ENCODE peak calls at places on chromosome 18, in ten cellular contexts. W, P, X, L, I, B, H, F, E and U are unnamed samples.

GRCh38 chr18:7908686-7909299 is 341.7 kb downstream of the PTPRM start:
- DNase-seq in W (no peak), P (peak; percentile 8), X (no peak), L (no peak), I (no peak), B (no peak), H (no peak), F (no peak), E (no peak), U (no peak)

GRCh38 chr18:49560277-49561126 is 1.4 kb upstream of the LIPG start:
- DNase-seq in W (no peak), P (peak; percentile 54), X (no peak), L (no peak), I (no peak), B (no peak), H (no peak), F (no peak), E (peak; percentile 43), U (no peak)

GRCh38 chr18:7946724-7947377 is 379.7 kb downstream of the PTPRM start:
- DNase-seq in W (no peak), P (no peak), X (no peak), L (peak; percentile 46), I (peak; percentile 94), B (no peak), H (peak; percentile 36), F (no peak), E (no peak), U (no peak)

GRCh38 chr18:74836296-74837139 is 238.8 kb downstream of the ZNF407 start:
- DNase-seq in W (no peak), P (peak; percentile 20), X (no peak), L (peak; percentile 24), I (peak; percentile 20), B (no peak), H (no peak), F (no peak), E (no peak), U (no peak)

GRCh38 chr18:9135081-9135911 is 1.3 kb upstream of the ANKRD12 start:
- DNase-seq in W (no peak), P (no peak), X (no peak), L (no peak), I (no peak), B (no peak), H (no peak), F (no peak), E (no peak), U (no peak)

GRCh38 chr18:3498705-3499451 is 48.9 kb downstream of the TGIF1 start:
- DNase-seq in W (no peak), P (peak; percentile 25), X (no peak), L (peak; percentile 41), I (peak; percentile 44), B (no peak), H (no peak), F (peak; percentile 53), E (peak; percentile 12), U (no peak)

GRCh38 chr18:75131455-75132000 is 77.4 kb downstream of the PTGR3 start:
- DNase-seq in W (no peak), P (no peak), X (peak; percentile 55), L (no peak), I (no peak), B (no peak), H (no peak), F (no peak), E (no peak), U (no peak)

GRCh38 chr18:13178976-13179375 is 39.6 kb upstream of the LDLRAD4 start:
- DNase-seq in W (no peak), P (no peak), X (no peak), L (no peak), I (no peak), B (no peak), H (no peak), F (no peak), E (no peak), U (no peak)

GRCh38 chr18:79581911-79582310 is 97.7 kb upstream of the CTDP1 start:
- DNase-seq in W (no peak), P (peak; percentile 2), X (no peak), L (no peak), I (no peak), B (peak; percentile 10), H (no peak), F (no peak), E (no peak), U (no peak)

GRCh38 chr18:79578396-79579260 is 101.0 kb upstream of the CTDP1 start:
- DNase-seq in W (no peak), P (peak; percentile 56), X (no peak), L (peak; percentile 23), I (no peak), B (peak; percentile 30), H (no peak), F (peak; percentile 41), E (no peak), U (no peak)

GRCh38 chr18:79579807-79580480 is 99.7 kb upstream of the CTDP1 start:
- DNase-seq in W (no peak), P (peak; percentile 1), X (no peak), L (peak; percentile 16), I (no peak), B (peak; percentile 28), H (no peak), F (peak; percentile 40), E (no peak), U (no peak)

GRCh38 chr18:79581406-79581805 is 98.2 kb upstream of the CTDP1 start:
- DNase-seq in W (no peak), P (peak; percentile 1), X (no peak), L (peak; percentile 9), I (no peak), B (peak; percentile 21), H (no peak), F (no peak), E (no peak), U (no peak)

DNA sequence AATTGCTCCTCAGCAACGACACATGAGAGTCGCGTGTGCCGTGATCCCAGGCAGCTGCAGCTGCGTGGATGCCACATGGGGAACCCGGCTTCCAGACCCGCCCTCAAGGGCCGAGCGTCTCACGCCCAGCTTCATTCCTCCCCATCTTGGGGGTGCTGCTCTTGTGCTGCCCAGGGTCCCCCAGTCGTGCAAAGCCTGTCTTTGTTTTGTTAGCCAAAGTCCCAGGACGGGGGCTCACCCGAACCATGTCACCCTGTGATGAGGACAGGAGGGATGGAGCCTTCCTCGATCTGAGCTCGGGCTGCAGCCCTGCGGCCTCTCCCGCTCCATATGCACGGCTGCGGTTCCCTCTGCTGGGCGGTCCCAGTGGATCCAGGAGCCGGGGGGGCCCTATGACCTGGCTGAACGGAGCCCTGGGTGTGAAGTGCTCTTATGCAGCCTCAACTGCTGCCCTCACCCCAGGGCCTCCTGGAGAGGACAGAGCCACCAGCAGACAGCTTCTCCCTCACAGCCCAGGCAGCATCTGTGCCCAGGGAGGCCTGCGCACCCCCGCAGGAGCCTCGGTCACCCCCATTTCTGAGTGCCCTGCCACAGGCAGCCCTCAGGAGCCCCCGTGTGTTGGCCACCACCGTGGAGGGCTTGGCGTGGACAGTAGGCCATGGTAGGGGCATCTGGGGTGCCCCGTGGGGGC is 99.0 kb upstream of the CTDP1 start:
- DNase-seq in W (no peak), P (peak; percentile 2), X (no peak), L (no peak), I (no peak), B (peak; percentile 22), H (no peak), F (peak; percentile 35), E (no peak), U (no peak)
- H3K4me1 ChIP-seq in W (no peaks in the 10 kb centered on the region), P (peaks cover 33% of the 10 kb centered on the region), X (no peaks in the 10 kb centered on the region), L (peaks cover 20% of the 10 kb centered on the region), I (no peaks in the 10 kb centered on the region), B (peaks cover 11% of the 10 kb centered on the region), H (no peaks in the 10 kb centered on the region), F (no peaks in the 10 kb centered on the region), E (peaks cover 13% of the 10 kb centered on the region), U (no peaks in the 10 kb centered on the region)

GRCh38 chr18:11946756-11947155 is 34.6 kb upstream of the IMPA2 start:
- DNase-seq in W (no peak), P (peak; percentile 37), X (no peak), L (peak; percentile 35), I (peak; percentile 68), B (no peak), H (no peak), F (no peak), E (no peak), U (no peak)
- H3K27ac ChIP-seq in W (no peak overlapping the region), P (peak overlapping the region; percentile 99), X (peak overlapping the region; percentile 98), L (no peak overlapping the region), I (peak overlapping the region; percentile 62), B (peak overlapping the region; percentile 94), H (peak overlapping the region; percentile 96), F (no peak overlapping the region), E (peak overlapping the region; percentile 72), U (no peak overlapping the region)

DNA sequence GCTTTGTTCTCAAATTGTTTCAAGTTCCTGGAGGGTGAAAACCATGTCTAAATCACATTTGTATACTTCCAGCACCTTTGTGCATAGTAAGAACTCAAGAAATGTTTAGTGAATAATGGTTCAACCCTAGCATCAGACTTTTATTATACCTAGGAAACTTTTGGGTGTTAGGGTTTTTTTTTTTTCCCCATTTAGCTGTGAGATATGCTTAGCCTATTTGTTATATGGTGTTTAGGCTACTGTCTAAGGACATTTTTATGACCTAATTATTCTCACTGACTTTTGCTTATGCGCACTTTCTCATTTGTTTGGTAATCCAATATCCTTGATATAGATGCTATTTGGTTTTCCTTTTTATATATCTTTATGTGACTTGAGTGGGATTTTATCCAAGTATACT is 164.7 kb downstream of the PHLPP1 start:
- DNase-seq in W (no peak), P (no peak), X (no peak), L (no peak), I (no peak), B (no peak), H (no peak), F (no peak), E (no peak), U (no peak)
- H3K4me1 ChIP-seq in W (no peaks in the 10 kb centered on the region), P (peaks cover 6% of the 10 kb centered on the region), X (no peaks in the 10 kb centered on the region), L (no peaks in the 10 kb centered on the region), I (peaks cover 11% of the 10 kb centered on the region), B (no peaks in the 10 kb centered on the region), H (peaks cover 25% of the 10 kb centered on the region), F (peaks cover 5% of the 10 kb centered on the region), E (no peaks in the 10 kb centered on the region), U (no peaks in the 10 kb centered on the region)

GRCh38 chr18:63149200-63149587 is 170.4 kb downstream of the BCL2 start:
- DNase-seq in W (no peak), P (no peak), X (no peak), L (no peak), I (no peak), B (no peak), H (no peak), F (no peak), E (no peak), U (no peak)

GRCh38 chr18:63150326-63150725 is 169.2 kb downstream of the BCL2 start:
- DNase-seq in W (no peak), P (no peak), X (no peak), L (no peak), I (no peak), B (no peak), H (no peak), F (no peak), E (no peak), U (no peak)

GRCh38 chr18:63147973-63148372 is 171.6 kb downstream of the BCL2 start:
- DNase-seq in W (no peak), P (no peak), X (no peak), L (no peak), I (no peak), B (no peak), H (no peak), F (no peak), E (no peak), U (no peak)

GRCh38 chr18:63147010-63147409 is 172.6 kb downstream of the BCL2 start:
- DNase-seq in W (no peak), P (no peak), X (no peak), L (no peak), I (no peak), B (no peak), H (no peak), F (no peak), E (no peak), U (no peak)

DNA sequence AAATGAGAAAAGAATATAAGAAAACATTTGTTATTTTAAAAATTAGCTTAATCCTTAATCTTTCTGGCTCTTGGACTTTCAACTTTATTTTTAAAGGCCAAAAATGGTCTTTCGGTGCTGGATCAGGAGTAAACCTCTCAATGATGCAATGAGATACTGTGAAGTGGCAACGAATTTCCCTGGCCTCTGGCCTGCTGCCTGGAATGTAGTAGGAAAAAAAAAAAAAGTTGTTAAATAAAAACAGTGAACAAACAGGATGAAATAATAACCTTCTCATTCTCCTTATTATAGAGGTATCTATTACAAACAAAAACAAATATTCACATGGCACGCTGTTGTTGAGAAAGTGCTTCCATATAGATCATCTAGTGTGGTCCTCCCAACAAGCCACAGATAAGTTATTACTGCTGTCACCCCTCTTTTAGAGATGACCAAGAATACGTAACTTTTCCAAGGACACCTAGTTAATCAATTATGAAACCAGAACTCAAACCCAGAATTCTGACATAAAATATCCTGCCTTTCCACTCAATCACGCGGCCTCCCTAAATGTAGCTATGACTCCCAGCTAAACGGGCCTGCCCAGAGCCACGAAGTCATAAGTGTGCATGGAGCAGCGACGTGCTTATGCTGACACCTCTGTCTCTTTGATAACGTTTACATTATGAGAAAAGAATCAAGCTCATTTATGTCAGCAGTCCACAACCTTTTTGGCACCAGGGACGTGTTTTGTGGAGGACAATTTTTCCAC is 170.9 kb downstream of the BCL2 start:
- DNase-seq in W (no peak), P (peak; percentile 56), X (peak; percentile 72), L (peak; percentile 67), I (peak; percentile 90), B (no peak), H (no peak), F (no peak), E (no peak), U (no peak)
- H3K27ac ChIP-seq in W (no peak overlapping the region), P (peak overlapping the region; percentile 59), X (peak overlapping the region; percentile 30), L (no peak overlapping the region), I (no peak overlapping the region), B (no peak overlapping the region), H (no peak overlapping the region), F (no peak overlapping the region), E (peak overlapping the region; percentile 2), U (no peak overlapping the region)